ENCODE peak calls at places on chromosomes 4 and X, in six cellular contexts. W, F, X, O, C and N are unnamed samples.

GRCh38 chr4:48546336-48546735 is 56.3 kb downstream of the ZAR1 start:
- DNase-seq in W (no peak), F (peak; percentile 55), X (peak; percentile 44), O (no peak), C (no peak), N (peak; percentile 6)

GRCh38 chr4:185317880-185318279 is 77.8 kb downstream of the LRP2BP start:
- DNase-seq in W (no peak), F (no peak), X (no peak), O (no peak), C (no peak), N (no peak)

GRCh38 chrX:118524344-118524743 is 28.7 kb downstream of the DOCK11 start:
- DNase-seq in W (no peak), F (no peak), X (no peak), O (no peak), C (no peak), N (no peak)

GRCh38 chr4:101994247-101994775 is 203.8 kb downstream of the BANK1 start:
- DNase-seq in W (no peak), F (no peak), X (no peak), O (no peak), C (no peak), N (no peak)

GRCh38 chr4:155766544-155766943 is 7.7 kb downstream of the GUCY1B1 start:
- DNase-seq in W (no peak), F (no peak), X (no peak), O (no peak), C (no peak), N (no peak)

GRCh38 chr4:11399461-11399971 is 29.2 kb downstream of the HS3ST1 start:
- DNase-seq in W (no peak), F (no peak), X (no peak), O (no peak), C (no peak), N (no peak)

GRCh38 chrX:69128573-69128972 is 36.7 kb downstream of the PJA1 start:
- DNase-seq in W (peak; percentile 24), F (no peak), X (no peak), O (peak; percentile 65), C (no peak), N (no peak)

GRCh38 chr4:74235135-74235534 is 73.1 kb upstream of the EPGN start:
- DNase-seq in W (no peak), F (no peak), X (no peak), O (no peak), C (no peak), N (no peak)

GRCh38 chr4:153486281-153487151 is 20.4 kb downstream of the TMEM131L start:
- DNase-seq in W (no peak), F (no peak), X (peak; percentile 74), O (no peak), C (no peak), N (no peak)

GRCh38 chr4:140222175-140222574 is 68.2 kb upstream of the MAML3 start:
- DNase-seq in W (no peak), F (no peak), X (no peak), O (no peak), C (no peak), N (no peak)

GRCh38 chrX:48531359-48531954 is 8.1 kb upstream of the TBC1D25 start:
- DNase-seq in W (no peak), F (no peak), X (no peak), O (no peak), C (no peak), N (no peak)

GRCh38 chr4:185099940-185100339 is 43.1 kb upstream of the SLC25A4 start:
- DNase-seq in W (no peak), F (no peak), X (no peak), O (no peak), C (no peak), N (no peak)

GRCh38 chrX:70089575-70090297 is 27.5 kb downstream of the OTUD6A start:
- DNase-seq in W (no peak), F (no peak), X (no peak), O (no peak), C (no peak), N (no peak)

GRCh38 chr4:2935762-2936743 is 27.2 kb downstream of the NOP14 start:
- DNase-seq in W (peak; percentile 18), F (peak; percentile 26), X (peak; percentile 47), O (peak; percentile 47), C (peak; percentile 13), N (peak; percentile 90)
- H3K4me3 ChIP-seq in W (peak overlapping the region; percentile 80), F (peak overlapping the region; percentile 98), X (peak overlapping the region; percentile 90), O (peak overlapping the region; percentile 67), C (peak overlapping the region; percentile 84), N (peak overlapping the region; percentile 91)

DNA sequence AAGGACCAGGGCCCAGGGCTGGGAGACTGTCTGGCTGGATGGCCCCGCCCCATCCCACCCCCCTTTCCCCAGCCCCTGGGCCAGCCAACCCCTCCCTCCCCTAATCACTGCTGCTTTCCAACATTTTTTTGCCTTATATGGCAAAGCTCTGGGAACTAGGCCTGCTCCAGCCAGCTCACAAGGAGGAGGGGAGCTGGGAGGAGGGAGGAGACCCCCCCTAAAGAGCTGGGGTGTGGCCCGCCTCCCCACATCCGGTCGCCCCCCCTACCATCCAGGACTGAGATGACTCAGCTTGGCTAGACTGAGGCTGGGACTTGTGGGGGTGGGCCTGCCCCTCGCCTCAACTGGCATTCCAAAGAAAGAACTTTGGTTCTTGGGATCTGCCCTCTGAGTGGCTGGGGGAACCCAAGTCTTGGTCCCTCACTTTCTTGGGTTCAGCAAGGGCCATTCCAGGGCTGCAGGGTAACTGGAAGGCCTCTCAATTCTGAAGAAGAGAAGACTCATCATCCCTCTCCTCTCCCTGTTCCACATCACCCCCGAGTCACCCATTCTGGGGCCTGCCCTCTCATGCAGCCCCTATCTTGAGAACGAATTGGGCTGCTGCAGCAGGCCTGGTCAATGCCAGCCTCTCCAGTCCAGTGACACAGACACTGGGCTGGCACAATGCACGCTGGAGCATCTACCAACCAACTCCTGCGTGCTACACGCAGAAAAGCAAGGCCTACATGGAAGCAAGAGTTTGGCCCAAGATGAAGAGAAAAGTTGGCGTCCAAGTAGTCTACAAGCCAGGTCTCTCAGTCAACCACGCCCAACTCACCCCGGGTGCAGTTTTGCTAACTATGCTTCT is 4.8 kb downstream of the FLNA start:
- DNase-seq in W (peak; percentile 81), F (peak; percentile 15), X (peak; percentile 89), O (peak; percentile 86), C (peak; percentile 84), N (peak; percentile 71)
- H3K27ac ChIP-seq in W (peak overlapping the region; percentile 96), F (peak overlapping the region; percentile 29), X (peak overlapping the region; percentile 100), O (peak overlapping the region; percentile 90), C (peak overlapping the region; percentile 95), N (peak overlapping the region; percentile 92)

GRCh38 chr4:173525118-173526033 is 4.7 kb downstream of the HAND2 start:
- DNase-seq in W (no peak), F (no peak), X (no peak), O (no peak), C (no peak), N (no peak)

GRCh38 chr4:173522874-173523395 is 7.1 kb downstream of the HAND2 start:
- DNase-seq in W (no peak), F (no peak), X (no peak), O (no peak), C (peak; percentile 39), N (no peak)

GRCh38 chr4:173526034-173526482 is 4.0 kb downstream of the HAND2 start:
- DNase-seq in W (no peak), F (no peak), X (no peak), O (no peak), C (no peak), N (no peak)

GRCh38 chr4:173522160-173522873 is 7.7 kb downstream of the HAND2 start:
- DNase-seq in W (peak; percentile 85), F (no peak), X (peak; percentile 93), O (no peak), C (peak; percentile 91), N (no peak)

GRCh38 chr4:173524218-173525117 is 5.6 kb downstream of the HAND2 start:
- DNase-seq in W (no peak), F (no peak), X (no peak), O (no peak), C (no peak), N (no peak)
- H3K4me3 ChIP-seq in W (peak overlapping the region; percentile 92), F (no peak overlapping the region), X (peak overlapping the region; percentile 41), O (no peak overlapping the region), C (peak overlapping the region; percentile 84), N (no peak overlapping the region)

GRCh38 chr4:76589872-76590846 is 155.1 kb downstream of the SHROOM3 start:
- DNase-seq in W (no peak), F (no peak), X (peak; percentile 77), O (peak; percentile 83), C (peak; percentile 43), N (no peak)
- H3K27ac ChIP-seq in W (peak overlapping the region; percentile 87), F (no peak overlapping the region), X (peak overlapping the region; percentile 95), O (peak overlapping the region; percentile 85), C (peak overlapping the region; percentile 86), N (no peak overlapping the region)

GRCh38 chrX:153495903-153496629 is 1.3 kb downstream of the BGN start:
- DNase-seq in W (no peak), F (no peak), X (no peak), O (no peak), C (no peak), N (no peak)
- H3K4me3 ChIP-seq in W (peak overlapping the region; percentile 64), F (no peak overlapping the region), X (no peak overlapping the region), O (peak overlapping the region; percentile 40), C (peak overlapping the region; percentile 62), N (no peak overlapping the region)

GRCh38 chrX:7111518-7111917 is 36.0 kb upstream of the STS start:
- DNase-seq in W (no peak), F (no peak), X (no peak), O (no peak), C (no peak), N (no peak)

GRCh38 chrX:7107968-7108480 is 39.5 kb upstream of the STS start:
- DNase-seq in W (no peak), F (no peak), X (no peak), O (no peak), C (no peak), N (no peak)

GRCh38 chrX:7110821-7111276 is 36.7 kb upstream of the STS start:
- DNase-seq in W (no peak), F (peak; percentile 88), X (no peak), O (no peak), C (no peak), N (no peak)

GRCh38 chrX:7109838-7110793 is 37.4 kb upstream of the STS start:
- DNase-seq in W (no peak), F (peak; percentile 73), X (no peak), O (no peak), C (no peak), N (no peak)

GRCh38 chrX:7108995-7109634 is 38.4 kb upstream of the STS start:
- DNase-seq in W (no peak), F (peak; percentile 59), X (no peak), O (no peak), C (no peak), N (no peak)
- H3K27ac ChIP-seq in W (no peak overlapping the region), F (peak overlapping the region; percentile 100), X (peak overlapping the region; percentile 65), O (peak overlapping the region; percentile 3), C (peak overlapping the region; percentile 48), N (no peak overlapping the region)

GRCh38 chr4:82885410-82885809 is 5.5 kb downstream of the SEC31A start:
- DNase-seq in W (no peak), F (no peak), X (no peak), O (no peak), C (no peak), N (no peak)
- H3K4me3 ChIP-seq in W (no peak overlapping the region), F (no peak overlapping the region), X (no peak overlapping the region), O (no peak overlapping the region), C (no peak overlapping the region), N (no peak overlapping the region)